ENCODE peak calls at places on chromosomes 1 and 21, in eight cellular contexts. Q is SK-N-SH, B is astrocyte, P is K562, F is A549, C is GM23338, I is HCT116, E is endothelial cell of umbilical vein. D is an unnamed sample.

GRCh38 chr1:192382758-192383157 is 66.0 kb downstream of the RGS21 start:
- DNase-seq in Q (no peak), C (no peak), B (no peak), I (no peak), E (no peak), F (no peak), P (no peak), D (no peak)

GRCh38 chr1:203227684-203228083 is 1.8 kb downstream of the CHIT1 start:
- DNase-seq in Q (no peak), I (no peak), F (no peak), P (no peak), C (no peak), B (no peak), E (no peak), D (no peak)

GRCh38 chr1:47031059-47031458 is 7.6 kb downstream of the CYP4X1 start:
- DNase-seq in E (peak; percentile 74), I (no peak), P (no peak), B (peak; percentile 6), F (no peak), C (no peak), Q (no peak), D (no peak)

GRCh38 chr1:175129182-175129581 is 61.5 kb downstream of the TNN start:
- DNase-seq in Q (no peak), P (no peak), I (no peak), B (peak; percentile 16), F (no peak), C (peak; percentile 35), E (no peak), D (no peak)

GRCh38 chr1:182614796-182615451 is 10.7 kb upstream of the RGS16 start:
- DNase-seq in B (peak; percentile 73), I (no peak), F (peak; percentile 35), P (peak; percentile 27), E (peak; percentile 55), Q (peak; percentile 85), C (peak; percentile 78), D (peak; percentile 84)

GRCh38 chr21:45263534-45263933 is 24.2 kb downstream of the POFUT2 start:
- DNase-seq in C (no peak), E (no peak), Q (peak; percentile 12), B (no peak), P (no peak), I (no peak), F (no peak), D (no peak)

GRCh38 chr1:158951956-158952355 is 20.6 kb downstream of the PYHIN1 start:
- DNase-seq in Q (no peak), B (no peak), F (no peak), C (no peak), P (peak; percentile 11), E (no peak), I (no peak), D (peak; percentile 77)

GRCh38 chr21:18058731-18059398 is 185.8 kb upstream of the CHODL start:
- DNase-seq in C (no peak), I (no peak), Q (peak; percentile 0), P (no peak), E (no peak), F (no peak), B (no peak), D (no peak)

GRCh38 chr1:19338323-19338762 is 26.2 kb downstream of the SLC66A1 start:
- DNase-seq in E (no peak), F (no peak), I (no peak), P (peak; percentile 44), B (no peak), C (peak; percentile 91), Q (peak; percentile 74), D (no peak)

GRCh38 chr1:203271962-203272632 is 33.2 kb upstream of the BTG2 start:
- DNase-seq in I (no peak), C (no peak), B (no peak), P (no peak), E (no peak), F (no peak), Q (no peak), D (no peak)

GRCh38 chr1:57599233-57599994 is 175.6 kb upstream of the DAB1 start:
- DNase-seq in P (no peak), F (no peak), C (peak; percentile 70), I (no peak), B (peak; percentile 62), Q (no peak), E (no peak), D (no peak)

GRCh38 chr1:234896477-234897364 is 231.9 kb downstream of the TOMM20 start:
- DNase-seq in B (peak; percentile 70), E (no peak), Q (no peak), I (no peak), F (no peak), C (no peak), P (no peak), D (no peak)

GRCh38 chr1:225908773-225909172 is 15.3 kb downstream of the PYCR2 start:
- DNase-seq in P (no peak), Q (no peak), I (no peak), F (no peak), C (no peak), E (no peak), B (no peak), D (no peak)

GRCh38 chr1:100347009-100347966 is 5.0 kb upstream of the CDC14A start:
- DNase-seq in P (peak; percentile 81), E (peak; percentile 6), C (no peak), I (no peak), F (no peak), B (peak; percentile 73), Q (no peak), D (no peak)

GRCh38 chr1:244862354-244862698 is 2.0 kb downstream of the HNRNPU start:
- DNase-seq in Q (no peak), F (no peak), C (no peak), B (no peak), E (no peak), I (no peak), P (no peak), D (peak; percentile 41)

GRCh38 chr1:235416662-235417049 is 49.4 kb downstream of the TBCE start:
- DNase-seq in Q (no peak), B (peak; percentile 29), F (no peak), I (no peak), E (no peak), P (no peak), C (no peak), D (no peak)

GRCh38 chr1:166040635-166041034 is 126.2 kb downstream of the FAM78B start:
- DNase-seq in Q (no peak), F (no peak), E (no peak), P (no peak), C (no peak), I (no peak), B (no peak), D (no peak)

GRCh38 chr1:64909021-64909420 is 57.3 kb downstream of the JAK1 start:
- DNase-seq in E (no peak), I (no peak), P (no peak), Q (no peak), B (no peak), C (no peak), F (no peak), D (no peak)
- H3K4me2 ChIP-seq in E (no peak overlapping the region), I (no peak overlapping the region), P (no peak overlapping the region), Q (no peak overlapping the region), B (no peak overlapping the region), C (no peak overlapping the region), F (peak overlapping the region; percentile 65), D (no peak overlapping the region)

GRCh38 chr1:60872690-60873089 is 209.7 kb upstream of the NFIA start:
- DNase-seq in E (no peak), I (no peak), P (no peak), B (no peak), F (no peak), Q (no peak), C (no peak), D (no peak)
- TF ChIP-seq CTCF in E (no peak), I (no peak), P (no peak), B (no peak), F (no peak), Q (no peak), C (no peak), D (no peak)

DNA sequence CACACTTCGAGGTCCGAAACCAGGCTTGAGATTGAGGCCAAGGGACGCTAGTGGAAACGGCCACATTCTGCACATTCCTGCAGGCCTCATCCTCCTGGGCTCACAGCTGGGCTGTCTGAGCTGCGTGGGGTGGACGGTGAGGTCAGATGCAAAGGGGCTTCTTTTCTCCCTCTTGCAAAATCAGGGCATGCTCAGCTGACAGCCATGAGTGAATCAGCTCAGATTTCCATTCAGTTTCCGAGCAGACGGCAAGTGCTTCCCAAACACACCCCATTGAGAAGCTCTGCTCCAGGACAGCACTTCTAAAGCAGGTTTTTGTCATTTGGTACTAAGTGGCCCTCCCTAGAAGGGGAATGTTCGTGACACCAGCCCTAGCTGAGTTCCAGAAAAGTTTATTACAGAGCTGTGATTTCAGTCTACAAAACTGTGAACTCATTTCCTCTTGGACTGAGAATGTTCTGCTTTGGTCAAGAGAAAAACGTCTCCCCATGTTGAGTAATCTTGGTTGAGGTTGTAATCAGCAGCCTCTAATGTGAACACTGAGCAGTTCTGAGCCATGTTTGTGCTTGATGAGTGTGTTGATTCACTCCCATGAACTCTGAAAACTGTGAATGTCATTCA is 10.0 kb downstream of the PDPN start:
- DNase-seq in F (no peak), P (no peak), B (peak; percentile 96), E (no peak), Q (no peak), I (no peak), C (peak; percentile 58), D (no peak)
- H3K4me2 ChIP-seq in F (no peak overlapping the region), P (no peak overlapping the region), B (peak overlapping the region; percentile 73), E (no peak overlapping the region), Q (no peak overlapping the region), I (no peak overlapping the region), C (peak overlapping the region; percentile 21), D (no peak overlapping the region)

GRCh38 chr1:205340674-205341073 is 16.0 kb downstream of the KLHDC8A start:
- DNase-seq in E (no peak), P (no peak), F (no peak), C (no peak), Q (no peak), B (no peak), I (no peak), D (no peak)

GRCh38 chr1:205344010-205344808 is 12.5 kb downstream of the KLHDC8A start:
- DNase-seq in C (peak; percentile 76), I (no peak), B (no peak), P (peak; percentile 74), Q (peak; percentile 77), F (no peak), E (no peak), D (no peak)

GRCh38 chr1:205346956-205347574 is 9.7 kb downstream of the KLHDC8A start:
- DNase-seq in Q (no peak), F (no peak), C (peak; percentile 57), P (no peak), B (peak; percentile 68), E (no peak), I (no peak), D (no peak)

GRCh38 chr1:205345761-205346160 is 11.0 kb downstream of the KLHDC8A start:
- DNase-seq in Q (no peak), F (no peak), I (no peak), E (no peak), P (no peak), C (no peak), B (no peak), D (no peak)

DNA sequence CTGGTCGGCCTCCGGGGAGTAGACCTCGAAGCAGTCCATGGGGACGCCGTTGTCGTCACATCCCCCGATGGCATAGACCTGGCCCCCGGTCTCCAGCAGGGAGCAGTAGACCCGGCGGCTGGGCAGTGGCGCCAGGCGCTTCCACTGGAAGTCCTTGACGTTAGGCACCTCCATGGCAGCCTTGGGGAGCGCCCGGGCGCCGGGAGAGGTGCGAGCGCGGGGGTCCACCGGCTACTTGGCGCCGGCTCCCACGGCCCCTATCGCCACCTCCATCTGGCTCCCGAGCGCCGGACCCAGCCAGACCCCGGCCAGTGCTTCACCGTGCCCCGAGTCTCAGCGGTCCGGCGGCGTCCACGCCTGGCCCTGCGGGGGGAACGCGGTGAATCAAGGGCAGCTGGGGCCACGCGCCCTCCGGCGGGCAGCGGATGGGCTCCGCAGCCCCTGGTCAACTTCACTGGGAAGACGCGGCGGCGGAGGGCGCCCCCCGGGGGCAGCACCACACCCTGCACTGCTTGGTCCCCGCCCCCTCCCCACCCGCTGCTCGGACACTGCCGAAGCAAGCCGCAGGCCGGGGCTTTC is 13.2 kb downstream of the KLHDC8A start:
- DNase-seq in E (no peak), P (peak; percentile 34), C (peak; percentile 78), F (peak; percentile 73), Q (peak; percentile 83), I (no peak), B (no peak), D (no peak)
- TF ChIP-seq CTCF in E (no peak), P (peak; percentile 12), C (peak; percentile 58), F (peak; percentile 38), Q (peak; percentile 36), I (no peak), B (no peak), D (no peak)